ENCODE peak calls at places on chromosomes 7 and 10, in eight cellular contexts. K, Y, V, W, S, J, R and E are unnamed samples. For H3K4me1, the result is how much of the 10 kb centered on the place peaks cover.

GRCh38 chr7:101673951-101674350 is 44.9 kb upstream of the MYL10 start:
- DNase-seq in V (no peak), K (peak), W (no peak), J (no peak), R (no peak), S (peak), Y (no peak), E (no peak)

GRCh38 chr7:76072243-76073148 is 24.6 kb downstream of the MDH2 start:
- DNase-seq in V (no peak), S (no peak), R (no peak), W (no peak), K (no peak), Y (no peak), J (no peak), E (no peak)

GRCh38 chr7:55366461-55367138 is 1.5 kb downstream of the LANCL2 start:
- DNase-seq in W (no peak), S (no peak), Y (no peak), V (peak), J (peak), R (no peak), K (peak), E (no peak)

GRCh38 chr7:44145419-44145968 is 4.4 kb upstream of the MYL7 start:
- DNase-seq in Y (peak), S (no peak), V (no peak), K (no peak), R (no peak), W (no peak), J (no peak), E (no peak)

GRCh38 chr7:34928052-34928451 is 109.2 kb downstream of the DPY19L1 start:
- DNase-seq in R (peak), V (peak), Y (peak), K (peak), J (peak), W (no peak), S (peak), E (no peak)

GRCh38 chr10:28429573-28430216 is 103.2 kb upstream of the WAC start:
- DNase-seq in V (peak), R (no peak), J (peak), K (peak), Y (no peak), S (no peak), W (no peak), E (no peak)

GRCh38 chr7:14457567-14458453 is 444.7 kb downstream of the DGKB start:
- DNase-seq in R (peak), Y (no peak), S (peak), K (peak), J (peak), V (peak), W (peak), E (peak)

GRCh38 chr7:2651847-2652735 is 20.3 kb downstream of the TTYH3 start:
- DNase-seq in Y (no peak), K (no peak), V (no peak), W (no peak), S (no peak), R (no peak), J (no peak), E (no peak)

GRCh38 chr10:71264345-71265200 is 52.2 kb downstream of the UNC5B start:
- DNase-seq in V (no peak), K (no peak), W (no peak), Y (no peak), S (no peak), R (no peak), J (no peak), E (no peak)

GRCh38 chr10:29736325-29737208 is 101.8 kb upstream of the SVIL start:
- DNase-seq in W (peak), K (peak), V (peak), Y (peak), J (peak), R (peak), S (peak), E (peak)

GRCh38 chr7:108407674-108408073 is 48.6 kb downstream of the NRCAM start:
- DNase-seq in K (no peak), V (no peak), W (no peak), J (no peak), Y (no peak), R (no peak), S (no peak), E (no peak)
- H3K4me1 ChIP-seq in K (under half), V (under half), W (under half), J (half or more), Y (under half), R (under half), S (under half), E (under half)

GRCh38 chr7:80771523-80771922 is 133.1 kb downstream of the CD36 start:
- DNase-seq in Y (no peak), S (peak), W (no peak), K (no peak), V (no peak), J (peak), R (no peak), E (no peak)
- H3K4me1 ChIP-seq in Y (under half), S (under half), W (under half), K (under half), V (under half), J (half or more), R (under half), E (under half)

GRCh38 chr10:119302591-119303253 is 95.4 kb downstream of the GRK5 start:
- DNase-seq in V (no peak), R (peak), K (no peak), S (peak), J (no peak), Y (peak), W (no peak), E (no peak)
- H3K4me1 ChIP-seq in V (under half), R (under half), K (half or more), S (under half), J (half or more), Y (half or more), W (half or more), E (under half)

DNA sequence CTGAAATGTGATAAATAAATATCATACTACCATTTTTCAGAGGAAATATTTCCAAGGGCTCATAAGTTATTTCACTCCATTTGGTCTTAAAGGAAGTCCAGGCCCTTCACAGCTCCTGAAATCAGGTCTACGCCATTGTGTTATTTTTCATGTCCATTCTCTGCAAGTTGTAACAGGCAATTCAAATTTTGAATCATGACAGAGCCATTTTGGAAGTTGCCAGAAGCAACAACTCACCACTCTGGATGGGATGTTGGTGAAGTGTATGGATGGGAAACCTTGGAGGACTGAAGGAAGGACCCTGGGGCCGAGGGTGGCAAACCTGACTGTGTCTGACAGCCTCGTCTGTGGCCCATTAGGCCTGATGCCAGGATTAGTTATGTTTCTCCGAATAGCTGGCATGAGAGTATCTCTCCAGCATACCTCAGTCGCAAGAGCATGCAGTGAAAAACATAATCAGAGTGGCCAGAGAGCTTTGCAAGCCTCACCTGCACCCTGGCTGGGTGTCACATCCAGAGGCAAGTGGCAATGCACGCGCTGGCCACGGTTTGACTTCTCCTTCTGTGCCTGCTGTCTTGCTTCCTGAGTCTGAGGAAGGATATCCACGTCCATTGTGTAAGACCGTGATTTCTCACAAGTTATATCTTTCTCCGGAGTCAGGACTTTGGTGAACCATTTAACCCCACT is 87.1 kb downstream of the NRP1 start:
- DNase-seq in S (no peak), V (no peak), W (no peak), K (no peak), R (no peak), Y (no peak), J (no peak), E (no peak)
- H3K4me1 ChIP-seq in S (under half), V (under half), W (half or more), K (under half), R (under half), Y (under half), J (half or more), E (under half)